ENCODE peak calls at places on chromosomes 13 and 19, in ten cellular contexts. K is HCT116, A is fibroblast of pulmonary artery, S is AG04449, L is uterus, J is adrenal gland, E is mucosa of descending colon, T is colonic mucosa, Y is GM12865, U is right lobe of liver. O is an unnamed sample.

GRCh38 chr19:38142176-38143035 is 81.6 kb downstream of the DPF1 start:
- DNase-seq in S (no peak), A (peak), L (peak), Y (peak), K (no peak), J (peak), E (no peak), T (peak), U (no peak), O (peak)

GRCh38 chr19:33620611-33621010 is 1.1 kb upstream of the CHST8 start:
- DNase-seq in K (no peak), E (no peak), Y (no peak), S (no peak), T (no peak), U (no peak), J (no peak), A (no peak), L (no peak), O (no peak)

GRCh38 chr19:47610902-47611301 is 2.0 kb downstream of the BICRA start:
- DNase-seq in A (no peak), K (no peak), J (no peak), U (no peak), S (no peak), L (no peak), Y (no peak), E (no peak), T (peak), O (no peak)

GRCh38 chr13:48559638-48560320 is 26.9 kb upstream of the RCBTB2 start:
- DNase-seq in J (no peak), S (no peak), K (no peak), L (no peak), E (no peak), T (no peak), A (peak), U (no peak), Y (no peak), O (no peak)

GRCh38 chr13:75120071-75120470 is 361.9 kb downstream of the TBC1D4 start:
- DNase-seq in Y (no peak), T (no peak), U (no peak), L (no peak), S (no peak), A (no peak), E (no peak), K (no peak), J (no peak), O (no peak)

GRCh38 chr19:35882074-35882832 is 13.9 kb downstream of the APLP1 start:
- DNase-seq in S (peak), Y (peak), A (peak), J (no peak), L (no peak), K (peak), U (no peak), E (no peak), T (peak), O (peak)

GRCh38 chr13:45441633-45442032 is 23.1 kb upstream of the COG3 start:
- DNase-seq in E (no peak), L (no peak), Y (peak), J (no peak), A (peak), U (peak), T (no peak), K (no peak), S (no peak), O (peak)

GRCh38 chr13:76019421-76020044 is 383.4 kb downstream of the LMO7 start:
- DNase-seq in S (no peak), J (peak), U (no peak), K (peak), T (peak), L (no peak), Y (peak), E (peak), A (no peak), O (peak)

GRCh38 chr19:33212024-33212772 is 13.5 kb downstream of the SLC7A10 start:
- DNase-seq in L (no peak), A (no peak), T (no peak), S (no peak), K (no peak), J (no peak), Y (no peak), E (peak), U (no peak), O (no peak)

GRCh38 chr19:34391813-34392212 is 12.4 kb upstream of the PDCD2L start:
- DNase-seq in L (no peak), Y (no peak), K (no peak), U (no peak), A (no peak), E (no peak), S (no peak), J (no peak), T (no peak), O (no peak)

GRCh38 chr19:15250635-15250993 is 18.4 kb upstream of the EPHX3 start:
- DNase-seq in S (no peak), E (no peak), K (no peak), A (no peak), T (no peak), J (no peak), L (no peak), U (no peak), Y (no peak), O (no peak)
- H3K4me3 ChIP-seq in S (peak), E (no peak), K (no peak), A (no peak), T (no peak), J (no peak), L (no peak), U (no peak), Y (no peak), O (no peak)

DNA sequence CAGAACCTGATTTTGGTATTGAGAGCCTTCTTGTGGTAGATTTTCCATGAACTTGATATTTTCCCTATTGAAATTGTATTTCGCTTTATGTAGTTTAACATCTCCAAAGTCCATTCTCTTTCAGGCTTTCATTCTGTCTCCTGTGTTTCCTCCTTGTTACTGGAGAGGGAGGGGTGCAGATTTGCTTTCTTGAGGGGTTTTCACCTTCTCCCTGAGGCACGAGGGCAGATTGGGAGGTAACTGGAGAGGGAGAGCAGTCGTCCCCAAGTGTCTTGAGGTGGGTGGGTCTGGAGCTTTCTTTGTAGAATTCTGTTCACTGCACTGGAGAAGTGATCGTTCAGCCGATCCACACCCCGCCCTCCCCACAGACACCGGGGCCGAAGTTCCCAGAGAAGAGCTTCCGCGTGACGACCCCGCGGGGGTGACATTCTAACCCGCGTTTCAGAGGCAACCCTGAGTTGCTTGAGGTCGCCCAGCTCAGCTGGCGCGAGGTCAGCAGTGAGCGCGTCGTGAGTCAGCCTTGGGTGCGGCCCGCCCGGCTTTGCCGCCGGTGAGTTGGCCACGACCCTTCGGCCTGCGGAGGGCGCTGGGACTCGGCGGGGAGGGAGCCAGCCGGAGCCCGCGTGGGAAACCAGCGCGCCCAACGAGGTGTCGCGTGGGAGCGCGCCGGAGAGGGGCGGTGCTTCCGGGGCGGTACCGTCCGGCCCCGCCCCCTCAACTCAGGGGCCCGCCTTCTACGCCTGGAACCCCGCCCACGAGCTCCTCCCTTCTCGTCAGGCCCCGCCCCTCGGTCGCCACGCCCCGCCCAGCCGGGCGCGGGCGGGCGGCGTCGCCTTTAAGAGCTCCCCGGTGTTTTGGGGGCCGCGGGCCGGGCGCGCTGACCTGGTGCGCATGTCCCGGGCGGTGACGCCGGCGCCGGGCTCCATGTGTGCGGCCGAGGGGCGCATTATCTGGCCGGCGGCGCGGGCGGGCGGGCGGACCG is at the start of gene GATAD2A:
- DNase-seq in K (peak), E (peak), U (peak), S (no peak), A (peak), Y (peak), L (peak), T (peak), J (peak), O (peak)
- TF ChIP-seq CTCF in K (no peak), E (peak), U (peak), S (peak), A (no peak), Y (peak), L (peak), T (no peak), J (peak), O (no peak)

GRCh38 chr13:98925949-98926348 is 51.9 kb downstream of the DOCK9 start:
- DNase-seq in T (no peak), E (no peak), S (no peak), A (no peak), J (no peak), Y (no peak), L (no peak), U (no peak), K (no peak), O (no peak)

GRCh38 chr13:98927954-98928927 is 49.6 kb downstream of the DOCK9 start:
- DNase-seq in L (peak), K (no peak), Y (no peak), J (no peak), E (no peak), S (no peak), A (peak), U (no peak), T (no peak), O (no peak)

GRCh38 chr13:98934243-98934642 is 43.6 kb downstream of the DOCK9 start:
- DNase-seq in U (no peak), A (no peak), J (no peak), K (no peak), T (no peak), S (no peak), E (no peak), Y (no peak), L (no peak), O (no peak)

DNA sequence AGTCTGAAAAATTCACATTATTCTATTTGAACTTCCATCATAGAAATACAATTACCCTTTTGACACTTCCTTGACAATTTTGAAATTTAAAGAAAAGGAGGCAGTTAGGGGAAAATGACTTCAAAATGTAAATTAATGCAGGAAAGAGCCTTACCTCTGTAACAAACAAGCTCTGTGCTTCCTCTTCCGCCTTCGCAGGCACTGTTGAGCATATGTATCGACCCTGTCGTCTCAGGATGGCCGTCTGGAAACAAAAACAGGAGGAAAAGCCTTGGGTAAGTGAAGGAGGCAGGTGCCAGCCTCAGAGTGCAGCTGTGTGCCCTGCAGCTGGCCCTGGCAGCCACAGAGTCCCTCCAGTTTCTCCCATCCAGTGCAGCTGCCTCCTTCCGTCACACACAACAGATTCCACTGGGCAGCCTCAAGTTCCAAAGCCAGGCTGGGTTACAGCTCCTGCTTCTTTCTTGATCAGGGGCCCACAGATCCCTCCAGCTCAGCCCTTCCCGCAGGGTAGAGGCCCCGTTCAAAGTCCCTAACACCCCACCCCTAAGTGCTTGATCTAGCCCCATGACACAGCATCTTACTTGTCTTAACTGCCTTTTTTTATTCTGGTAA is 47.7 kb downstream of the DOCK9 start:
- DNase-seq in L (no peak), A (no peak), U (no peak), S (no peak), E (no peak), Y (no peak), K (no peak), T (no peak), J (no peak), O (no peak)
- H3K4me3 ChIP-seq in L (no peak), A (no peak), U (no peak), S (no peak), E (no peak), Y (no peak), K (no peak), T (no peak), J (no peak), O (no peak)

GRCh38 chr19:14686411-14686810 is 3.4 kb upstream of the ZNF333 start:
- DNase-seq in L (no peak), E (no peak), J (no peak), S (no peak), A (peak), U (no peak), Y (peak), K (peak), T (no peak), O (peak)
- TF ChIP-seq CTCF in L (no peak), E (no peak), J (peak), S (no peak), A (peak), U (peak), Y (no peak), K (peak), T (no peak), O (peak)

DNA sequence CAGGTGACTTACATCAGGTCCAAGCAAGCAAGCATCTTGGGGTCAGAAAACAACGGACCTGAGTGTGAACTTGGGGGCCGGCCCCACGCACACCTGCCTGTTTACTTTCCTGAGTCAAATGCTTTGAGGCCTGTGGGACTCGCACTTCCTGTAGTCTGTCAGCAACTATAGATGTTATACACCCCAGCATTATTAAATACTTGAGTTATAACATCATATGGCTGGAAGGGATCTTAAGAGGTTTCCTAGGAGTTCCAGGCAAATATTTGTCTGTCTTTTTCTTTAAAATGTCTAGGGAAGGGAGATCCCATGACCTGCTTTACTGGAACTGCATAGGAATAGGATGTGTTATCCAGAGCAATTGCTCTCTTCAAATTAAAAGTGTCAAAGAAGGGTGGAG is 280.6 kb downstream of the SHISA2 start:
- DNase-seq in Y (no peak), U (no peak), T (no peak), S (no peak), L (no peak), A (no peak), K (no peak), E (no peak), J (no peak), O (no peak)
- H3K4me3 ChIP-seq in Y (no peak), U (no peak), T (no peak), S (no peak), L (no peak), A (no peak), K (no peak), E (no peak), J (no peak), O (no peak)